ENCODE peak calls at places on chromosomes 7 and 10, in five cellular contexts. Z is sigmoid colon; M is CD8-positive, alpha-beta T cell; W is A549; D is psoas muscle. E is an unnamed sample.

GRCh38 chr7:131034166-131034881 is 293.4 kb upstream of the MKLN1 start:
- DNase-seq in Z (no peak), M (no peak), W (no peak), D (no peak), E (no peak)

GRCh38 chr10:18860591-18861205 is 187.9 kb upstream of the MALRD1 start:
- DNase-seq in Z (no peak), M (no peak), W (no peak), D (no peak), E (no peak)

GRCh38 chr7:47771990-47772360 is 176.3 kb downstream of the PKD1L1 start:
- DNase-seq in Z (no peak), M (no peak), W (no peak), D (no peak), E (no peak)

GRCh38 chr10:30818010-30818660 is 188.6 kb upstream of the LYZL2 start:
- DNase-seq in Z (peak), M (no peak), W (no peak), D (peak), E (no peak)

GRCh38 chr7:148884299-148885022 is 370 bp upstream of the EZH2 start:
- DNase-seq in Z (peak), M (peak), W (peak), D (peak), E (peak)

GRCh38 chr7:3092468-3092867 is 48.8 kb upstream of the CARD11 start:
- DNase-seq in Z (peak), M (peak), W (no peak), D (peak), E (no peak)

GRCh38 chr10:69425513-69426298 is 9.0 kb upstream of the TACR2 start:
- DNase-seq in Z (peak), M (peak), W (no peak), D (no peak), E (no peak)

GRCh38 chr7:100221767-100222444 is 2.2 kb downstream of the PVRIG start:
- DNase-seq in Z (no peak), M (peak), W (no peak), D (no peak), E (no peak)

GRCh38 chr7:26199301-26200112 is 1.0 kb downstream of the HNRNPA2B1 start:
- DNase-seq in Z (peak), M (peak), W (peak), D (peak), E (no peak)

GRCh38 chr7:126529254-126529653 is 723.5 kb downstream of the GRM8 start:
- DNase-seq in Z (no peak), M (no peak), W (no peak), D (no peak), E (no peak)

GRCh38 chr10:24952701-24953349 is 419 bp upstream of the PRTFDC1 start:
- DNase-seq in Z (peak), M (peak), W (peak), D (peak), E (no peak)

GRCh38 chr7:30657131-30657530 is 25.1 kb downstream of the CRHR2 start:
- DNase-seq in Z (peak), M (no peak), W (no peak), D (no peak), E (peak)

GRCh38 chr7:30654296-30655090 is 27.8 kb downstream of the CRHR2 start:
- DNase-seq in Z (peak), M (no peak), W (no peak), D (no peak), E (peak)

GRCh38 chr7:30656006-30656575 is 26.2 kb downstream of the CRHR2 start:
- DNase-seq in Z (peak), M (no peak), W (no peak), D (no peak), E (peak)

GRCh38 chr7:30656611-30657010 is 25.6 kb downstream of the CRHR2 start:
- DNase-seq in Z (peak), M (no peak), W (no peak), D (no peak), E (peak)

GRCh38 chr7:30655096-30655970 is 26.9 kb downstream of the CRHR2 start:
- DNase-seq in Z (peak), M (no peak), W (no peak), D (no peak), E (no peak)
- H3K4me3 ChIP-seq in Z (no peak), M (no peak), W (no peak), D (no peak), E (no peak)

GRCh38 chr10:104028823-104029527 is 56.7 kb downstream of the COL17A1 start:
- DNase-seq in Z (no peak), M (no peak), W (no peak), D (no peak), E (no peak)
- H3K27ac ChIP-seq in Z (no peak), M (no peak), W (no peak), D (peak), E (no peak)

GRCh38 chr7:78020131-78020873 is 221.7 kb downstream of the PHTF2 start:
- DNase-seq in Z (peak), M (peak), W (peak), D (peak), E (no peak)
- H3K4me3 ChIP-seq in Z (peak), M (peak), W (peak), D (peak), E (peak)

GRCh38 chr7:50706469-50706937 is 76.2 kb downstream of the GRB10 start:
- DNase-seq in Z (no peak), M (no peak), W (peak), D (no peak), E (no peak)

GRCh38 chr7:50704844-50705243 is 77.9 kb downstream of the GRB10 start:
- DNase-seq in Z (no peak), M (no peak), W (no peak), D (no peak), E (no peak)

GRCh38 chr7:50699143-50699542 is 83.6 kb downstream of the GRB10 start:
- DNase-seq in Z (no peak), M (no peak), W (no peak), D (no peak), E (no peak)

GRCh38 chr7:50707607-50708006 is 75.1 kb downstream of the GRB10 start:
- DNase-seq in Z (no peak), M (no peak), W (no peak), D (no peak), E (no peak)

DNA sequence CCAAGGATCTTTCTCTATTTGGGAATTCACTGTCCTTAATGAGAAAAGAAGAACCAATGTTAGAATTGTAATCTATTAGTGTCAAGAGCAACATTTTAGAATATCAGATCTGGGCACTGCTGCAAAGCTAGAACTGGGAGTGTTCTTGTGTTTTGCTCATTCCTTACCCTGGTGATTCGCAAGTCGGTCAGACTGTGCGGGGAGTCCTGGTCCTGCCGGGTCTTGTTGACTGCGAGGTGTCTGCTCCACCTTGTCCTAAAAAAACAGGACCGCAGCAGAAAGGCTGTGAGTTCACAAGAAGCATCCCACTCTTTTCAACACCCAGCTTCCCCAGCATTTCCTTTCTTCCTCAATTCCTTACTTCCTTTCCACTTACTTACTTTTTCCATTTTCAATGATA is 79.0 kb downstream of the GRB10 start:
- DNase-seq in Z (no peak), M (no peak), W (no peak), D (no peak), E (no peak)
- H3K27ac ChIP-seq in Z (no peak), M (no peak), W (no peak), D (no peak), E (no peak)

DNA sequence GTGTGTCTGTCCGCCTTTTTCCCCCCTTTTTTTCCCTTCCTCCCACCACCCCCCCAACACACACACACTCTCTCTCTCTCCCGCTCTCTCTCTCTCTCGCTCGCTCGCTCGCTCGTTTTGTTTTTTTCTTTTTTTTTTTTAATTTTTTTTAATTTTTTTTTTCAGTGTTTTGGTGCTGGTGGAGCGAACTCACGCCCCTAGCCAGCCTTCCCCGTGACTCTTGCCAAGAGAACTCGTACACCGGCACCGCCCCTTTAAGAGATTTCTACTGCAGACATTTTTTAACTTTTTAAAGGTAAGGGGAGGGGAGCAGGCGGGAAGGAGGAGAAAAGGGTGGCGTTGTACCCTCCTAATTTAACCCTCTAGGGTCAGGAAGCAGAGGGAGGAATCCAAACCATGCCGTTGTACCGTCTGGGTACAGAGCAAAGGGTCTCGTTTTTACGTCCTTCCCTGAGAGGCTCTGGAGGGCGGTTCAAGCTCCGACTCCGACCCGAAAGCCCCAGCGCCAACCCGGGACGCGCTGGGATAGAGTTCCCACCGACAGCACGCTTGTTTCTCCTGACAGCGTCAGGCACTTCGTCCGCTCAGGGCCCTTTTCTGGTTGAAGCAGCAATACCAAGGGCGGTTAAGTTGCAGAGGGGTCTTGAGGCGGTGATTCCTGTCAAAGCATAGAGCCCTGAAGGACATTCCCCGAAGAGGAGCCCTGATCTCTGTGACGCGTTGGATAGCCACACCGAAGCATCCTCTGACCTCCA is 397 bp upstream of the HPSE2 start:
- DNase-seq in Z (no peak), M (no peak), W (no peak), D (no peak), E (no peak)
- H3K4me3 ChIP-seq in Z (peak), M (no peak), W (no peak), D (peak), E (no peak)

DNA sequence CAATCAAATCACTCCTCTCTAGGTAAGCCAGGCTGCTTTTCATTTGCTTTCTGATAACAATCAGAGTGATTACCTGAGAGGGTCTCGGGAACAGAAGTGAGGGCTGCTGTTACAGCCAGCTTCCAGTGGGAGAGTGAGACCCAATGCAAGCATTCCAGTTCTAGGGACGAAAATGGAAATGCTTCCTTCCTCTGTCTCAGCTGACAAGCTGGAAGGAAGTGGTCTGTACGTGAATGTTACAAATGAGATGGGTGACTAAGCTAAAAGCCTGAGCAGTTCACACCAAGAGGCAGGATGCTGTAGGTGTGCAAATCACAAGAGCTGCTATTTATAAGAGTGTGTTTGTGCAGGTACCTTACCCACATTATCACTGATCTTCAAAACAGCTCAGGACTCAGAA is 772.4 kb downstream of the GRID1 start:
- DNase-seq in Z (no peak), M (no peak), W (no peak), D (no peak), E (no peak)
- H3K27ac ChIP-seq in Z (no peak), M (no peak), W (no peak), D (no peak), E (no peak)

GRCh38 chr7:18530224-18531179 is 35.0 kb downstream of the HDAC9 start:
- DNase-seq in Z (no peak), M (no peak), W (no peak), D (no peak), E (no peak)
- H3K4me3 ChIP-seq in Z (no peak), M (no peak), W (no peak), D (no peak), E (no peak)

DNA sequence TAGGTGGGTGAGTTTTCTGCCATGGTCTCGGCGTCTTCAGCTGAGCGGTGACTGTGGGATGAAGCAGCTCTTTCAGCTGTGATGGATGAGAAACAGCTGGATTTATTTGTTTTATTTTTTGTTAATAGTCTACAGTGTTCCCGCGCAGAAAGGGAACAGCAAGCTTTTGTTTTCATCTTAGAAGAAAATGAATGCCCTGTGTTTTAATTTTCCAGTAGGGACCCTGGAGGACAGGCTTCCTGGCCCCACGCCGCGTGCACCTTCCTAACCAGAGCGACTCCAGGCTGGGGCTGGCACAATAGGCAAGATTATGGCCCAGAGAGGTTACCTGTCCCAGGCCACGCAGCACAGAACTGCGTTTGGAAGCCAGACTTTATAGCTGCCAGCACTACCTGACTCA is 57.7 kb downstream of the GTF2IRD1 start:
- DNase-seq in Z (no peak), M (no peak), W (no peak), D (no peak), E (no peak)
- H3K27ac ChIP-seq in Z (no peak), M (no peak), W (no peak), D (peak), E (no peak)

DNA sequence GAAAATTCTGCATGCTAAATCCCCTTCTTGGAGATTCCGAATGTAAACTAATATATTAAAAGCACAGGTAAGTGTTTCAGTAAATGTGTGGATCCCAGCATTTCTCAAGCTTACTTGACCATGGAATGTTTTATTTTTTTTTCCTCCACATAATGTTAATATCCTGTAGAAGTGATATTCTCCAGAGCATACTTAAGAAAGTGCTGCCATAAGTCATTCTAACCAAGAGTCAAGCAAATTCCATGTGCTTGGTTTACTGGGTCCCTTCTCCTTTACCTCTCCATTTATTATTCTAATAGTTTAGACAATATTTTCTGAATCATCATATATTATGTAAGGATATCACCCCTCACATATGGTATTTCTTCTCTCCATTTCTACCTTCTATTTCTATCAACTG is 266.9 kb upstream of the HPS1 start:
- DNase-seq in Z (no peak), M (no peak), W (no peak), D (no peak), E (no peak)
- H3K4me3 ChIP-seq in Z (no peak), M (no peak), W (no peak), D (no peak), E (no peak)